ENCODE peak calls at places on chromosome 10, in eight cellular contexts. Z, G, M, E, S, V, K and A are unnamed samples. For H3K27me3, the result is how much of the 10 kb centered on the place peaks cover.

GRCh38 chr10:1519391-1519790 is 217.9 kb downstream of the ADARB2 start:
- DNase-seq in K (no peak), V (no peak), E (no peak), S (no peak), Z (no peak), G (no peak), M (no peak), A (peak)

GRCh38 chr10:11539191-11539868 is 72.1 kb downstream of the USP6NL start:
- DNase-seq in K (no peak), Z (no peak), S (no peak), E (no peak), G (no peak), M (no peak), V (peak), A (no peak)

GRCh38 chr10:62008943-62009342 is 107.4 kb downstream of the ARID5B start:
- DNase-seq in V (no peak), G (no peak), E (no peak), M (no peak), K (no peak), S (no peak), Z (no peak), A (no peak)

GRCh38 chr10:102714621-102715455 is at the start of gene SFXN2:
- DNase-seq in V (peak), M (no peak), K (peak), E (peak), Z (peak), S (no peak), G (peak), A (peak)

GRCh38 chr10:67612577-67613537 is 83.1 kb downstream of the CTNNA3 start:
- DNase-seq in V (peak), Z (no peak), M (no peak), G (no peak), S (no peak), K (no peak), E (no peak), A (no peak)

GRCh38 chr10:5484205-5484604 is 15.2 kb downstream of the CALML5 start:
- DNase-seq in S (no peak), Z (no peak), G (no peak), M (no peak), V (peak), K (no peak), E (no peak), A (no peak)

GRCh38 chr10:114856544-114857287 is 35.1 kb downstream of the FHIP2A start:
- DNase-seq in V (peak), Z (peak), G (no peak), K (no peak), S (no peak), M (no peak), E (no peak), A (no peak)

GRCh38 chr10:114334301-114334700 is 70.0 kb downstream of the AFAP1L2 start:
- DNase-seq in K (no peak), E (no peak), V (no peak), M (no peak), Z (no peak), G (no peak), S (peak), A (no peak)

GRCh38 chr10:83764681-83765080 is 374.6 kb upstream of the GHITM start:
- DNase-seq in V (no peak), E (no peak), Z (peak), M (no peak), G (no peak), K (peak), S (no peak), A (no peak)

GRCh38 chr10:30573714-30574422 is 55.7 kb downstream of the LYZL2 start:
- DNase-seq in M (no peak), Z (no peak), G (no peak), V (no peak), S (no peak), K (no peak), E (no peak), A (no peak)

GRCh38 chr10:102669206-102670064 is 25.2 kb downstream of the TRIM8 start:
- DNase-seq in Z (peak), K (peak), G (peak), V (peak), S (no peak), M (no peak), E (peak), A (peak)

GRCh38 chr10:3091921-3092320 is 24.6 kb downstream of the PFKP start:
- DNase-seq in V (no peak), M (no peak), K (no peak), Z (no peak), S (no peak), G (no peak), E (no peak), A (no peak)

GRCh38 chr10:76492026-76492425 is 1060.6 kb downstream of the LRMDA start:
- DNase-seq in K (no peak), M (no peak), G (no peak), E (no peak), V (peak), Z (no peak), S (no peak), A (no peak)

GRCh38 chr10:102931643-102932042 is 13.5 kb downstream of the CNNM2 start:
- DNase-seq in E (no peak), V (no peak), Z (no peak), G (no peak), K (no peak), M (no peak), S (no peak), A (no peak)

GRCh38 chr10:283916-284356 is 148.7 kb downstream of the ZMYND11 start:
- DNase-seq in Z (no peak), S (no peak), G (no peak), E (peak), V (no peak), M (no peak), K (no peak), A (no peak)

GRCh38 chr10:1542941-1543340 is 194.4 kb downstream of the ADARB2 start:
- DNase-seq in E (peak), V (no peak), S (peak), K (no peak), G (no peak), Z (no peak), M (no peak), A (no peak)

GRCh38 chr10:93074137-93074596 is 474 bp downstream of the CYP26A1 start:
- DNase-seq in V (peak), K (no peak), M (no peak), S (no peak), G (no peak), E (no peak), Z (no peak), A (peak)
- H3K27me3 ChIP-seq in V (under half), K (half or more), M (half or more), S (half or more), G (half or more), E (under half), Z (under half), A (half or more)

GRCh38 chr10:128096486-128097199 is 29.6 kb downstream of the MKI67 start:
- DNase-seq in K (no peak), E (no peak), S (no peak), M (no peak), V (no peak), Z (no peak), G (no peak), A (no peak)

GRCh38 chr10:128098631-128099030 is 27.6 kb downstream of the MKI67 start:
- DNase-seq in S (no peak), Z (no peak), M (no peak), K (no peak), V (no peak), G (no peak), E (no peak), A (no peak)

GRCh38 chr10:128097783-128098182 is 28.4 kb downstream of the MKI67 start:
- DNase-seq in S (no peak), Z (no peak), E (no peak), M (no peak), V (peak), G (no peak), K (no peak), A (no peak)

GRCh38 chr10:128095023-128095752 is 31.0 kb downstream of the MKI67 start:
- DNase-seq in S (no peak), G (peak), E (peak), M (no peak), Z (no peak), K (peak), V (peak), A (peak)

DNA sequence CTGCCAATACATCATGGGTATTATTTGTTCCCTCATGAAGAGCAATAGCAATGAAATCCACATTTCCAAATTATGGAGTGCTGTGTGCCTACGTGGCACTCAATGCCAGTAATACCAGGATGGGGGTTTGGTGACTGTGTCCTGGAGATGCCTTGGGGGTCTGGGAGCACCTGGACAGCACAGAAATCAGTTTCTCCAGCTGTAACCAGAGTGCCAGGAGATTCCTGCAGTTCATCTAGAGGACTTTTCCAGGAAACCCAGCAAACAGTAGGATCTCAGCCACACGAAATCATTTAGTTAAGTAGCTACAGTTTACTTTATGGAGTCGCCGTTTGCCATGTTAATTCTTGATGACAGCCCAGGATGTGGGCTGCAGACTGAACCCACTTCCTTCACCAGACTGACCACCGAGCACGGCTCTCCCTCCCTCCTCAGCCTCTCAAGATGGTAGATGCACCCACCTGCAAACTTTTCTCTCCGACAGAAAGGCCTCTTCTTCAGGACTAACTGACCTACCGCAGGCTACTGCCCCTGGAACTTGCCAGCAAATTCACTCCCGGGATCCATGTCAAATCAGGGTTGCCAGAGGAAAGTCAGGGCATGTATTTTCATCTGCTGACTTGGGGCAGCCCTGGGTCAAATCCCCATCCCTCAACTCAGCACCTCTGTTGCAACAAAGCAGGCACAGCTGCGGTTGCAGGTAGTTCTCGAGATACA is 30.3 kb downstream of the MKI67 start:
- DNase-seq in S (no peak), E (peak), G (no peak), Z (no peak), V (no peak), K (no peak), M (no peak), A (no peak)
- H3K4me3 ChIP-seq in S (no peak), E (no peak), G (no peak), Z (no peak), V (no peak), K (no peak), M (no peak), A (no peak)

GRCh38 chr10:101221479-101222246 is 7.6 kb downstream of the LBX1 start:
- DNase-seq in M (no peak), G (no peak), K (no peak), V (no peak), S (no peak), E (no peak), Z (no peak), A (no peak)
- H3K27me3 ChIP-seq in M (half or more), G (half or more), K (half or more), V (half or more), S (half or more), E (half or more), Z (half or more), A (half or more)

GRCh38 chr10:71757450-71757918 is 15.8 kb downstream of the VSIR start:
- DNase-seq in M (peak), G (no peak), Z (no peak), K (no peak), V (no peak), S (peak), E (peak), A (peak)
- H3K4me3 ChIP-seq in M (no peak), G (no peak), Z (no peak), K (no peak), V (no peak), S (no peak), E (peak), A (no peak)